ENCODE peak calls at places on chromosomes 4 and X, in four cellular contexts. I is fibroblast of lung, U is AG04450, P is HepG2. E is an unnamed sample.

GRCh38 chr4:126306152-126306869 is 991.6 kb downstream of the FAT4 start:
- DNase-seq in I (peak; percentile 40), U (no peak), P (no peak), E (no peak)

GRCh38 chr4:148443550-148444295 is 1.5 kb upstream of the NR3C2 start:
- DNase-seq in I (no peak), U (no peak), P (no peak), E (no peak)

GRCh38 chrX:69808375-69808774 is 192.5 kb downstream of the EDA start:
- DNase-seq in I (no peak), U (no peak), P (no peak), E (no peak)

GRCh38 chrX:121349263-121349662 is 301.9 kb downstream of the GLUD2 start:
- DNase-seq in I (no peak), U (no peak), P (no peak), E (no peak)

GRCh38 chr4:152572417-152573086 is 36.7 kb upstream of the FBXW7 start:
- DNase-seq in I (peak; percentile 78), U (no peak), P (no peak), E (peak; percentile 96)

GRCh38 chr4:105186701-105187158 is 40.1 kb downstream of the TET2 start:
- DNase-seq in I (peak; percentile 58), U (no peak), P (no peak), E (peak; percentile 55)

GRCh38 chr4:38013461-38014366 is 53.5 kb downstream of the PTTG2 start:
- DNase-seq in I (peak; percentile 28), U (no peak), P (no peak), E (peak; percentile 57)

GRCh38 chr4:141913928-141914327 is 277.5 kb downstream of the IL15 start:
- DNase-seq in I (no peak), U (no peak), P (no peak), E (peak; percentile 2)

GRCh38 chrX:64093761-64094160 is 111.7 kb downstream of the AMER1 start:
- DNase-seq in I (peak; percentile 1), U (no peak), P (no peak), E (peak; percentile 21)

GRCh38 chrX:17743913-17744312 is 6.6 kb downstream of the SCML1 start:
- DNase-seq in I (no peak), U (no peak), P (no peak), E (peak; percentile 49)

GRCh38 chr4:99612281-99612680 is 37.7 kb downstream of the MTTP start:
- DNase-seq in I (no peak), U (no peak), P (no peak), E (peak; percentile 15)

GRCh38 chrX:109049903-109050302 is 313.5 kb upstream of the IRS4 start:
- DNase-seq in I (no peak), U (no peak), P (no peak), E (peak; percentile 1)
- TF ChIP-seq CTCF in I (no peak), U (no peak), P (no peak), E (peak; percentile 34)

GRCh38 chr4:140256335-140256734 is 102.4 kb upstream of the MAML3 start:
- DNase-seq in I (peak; percentile 54), U (no peak), P (peak; percentile 38), E (peak; percentile 79)

GRCh38 chr4:140255467-140255866 is 101.5 kb upstream of the MAML3 start:
- DNase-seq in I (peak; percentile 57), U (no peak), P (no peak), E (no peak)

GRCh38 chr4:140256941-140257340 is 103.0 kb upstream of the MAML3 start:
- DNase-seq in I (peak; percentile 35), U (no peak), P (peak; percentile 38), E (no peak)

GRCh38 chr4:140255919-140256318 is 101.9 kb upstream of the MAML3 start:
- DNase-seq in I (no peak), U (no peak), P (no peak), E (no peak)

DNA sequence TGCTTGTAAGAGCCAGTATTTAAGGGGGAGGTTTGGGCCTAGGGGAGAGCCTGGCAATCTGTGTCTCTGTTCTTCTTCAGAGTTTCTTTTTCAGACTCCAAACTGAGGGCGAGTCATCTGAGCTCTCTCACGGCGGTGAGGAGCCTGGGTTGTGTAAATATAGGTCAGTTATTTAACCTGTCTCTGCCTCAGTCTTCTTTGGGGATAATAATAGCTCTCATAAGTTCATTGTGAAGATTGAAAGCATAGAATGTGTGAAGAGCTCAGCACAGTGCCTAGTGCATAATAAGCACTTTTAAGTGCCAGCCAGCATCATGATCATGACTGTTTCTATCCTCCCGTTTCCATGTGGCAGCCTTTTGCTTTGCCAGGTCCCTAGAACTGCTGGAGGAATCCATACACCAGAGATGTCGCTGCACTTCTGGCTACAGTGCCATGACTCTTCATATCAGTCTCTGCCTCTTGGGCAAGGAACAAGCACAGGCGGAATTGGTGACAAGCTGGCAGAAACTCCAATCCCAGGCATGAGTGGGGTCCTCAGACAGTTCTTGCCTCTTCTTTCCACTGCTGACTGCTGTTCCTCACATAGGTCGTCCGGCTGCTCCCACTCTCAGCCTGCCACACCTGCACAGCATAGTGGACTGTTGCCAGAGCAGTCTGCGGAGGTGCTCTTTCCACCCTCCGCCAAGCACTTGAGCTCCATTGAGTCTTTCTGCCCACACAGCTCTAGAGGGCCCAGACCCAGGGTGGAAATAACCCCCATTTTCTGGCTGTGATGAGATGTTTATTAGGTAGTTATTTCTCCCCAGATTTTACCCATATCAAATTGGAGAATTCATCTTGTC is 103.7 kb upstream of the MAML3 start:
- DNase-seq in I (peak; percentile 30), U (no peak), P (no peak), E (peak; percentile 42)
- H3K4me3 ChIP-seq in I (no peak overlapping the region), U (no peak overlapping the region), P (no peak overlapping the region), E (no peak overlapping the region)

GRCh38 chr4:2141762-2142520 is 82.8 kb downstream of the NAT8L start:
- DNase-seq in I (peak; percentile 10), U (no peak), P (no peak), E (no peak)

GRCh38 chr4:2141022-2141761 is 82.1 kb downstream of the NAT8L start:
- DNase-seq in I (no peak), U (no peak), P (no peak), E (no peak)

GRCh38 chr4:2138846-2139500 is 79.8 kb downstream of the NAT8L start:
- DNase-seq in I (no peak), U (no peak), P (no peak), E (no peak)

GRCh38 chr4:2142630-2143427 is 83.7 kb downstream of the NAT8L start:
- DNase-seq in I (peak; percentile 62), U (no peak), P (no peak), E (no peak)
- H3K27me3 ChIP-seq in I (no peaks in the 10 kb centered on the region), U (peaks cover 4% of the 10 kb centered on the region), P (peaks cover 7% of the 10 kb centered on the region), E (no peaks in the 10 kb centered on the region)

GRCh38 chrX:51487960-51488267 is 8.5 kb downstream of the NUDT11 start:
- DNase-seq in I (no peak), U (no peak), P (no peak), E (no peak)
- TF ChIP-seq CTCF in I (no peak), U (no peak), P (no peak), E (no peak)